ENCODE peak calls at places on chromosome 6, in eight cellular contexts. A, Q, F, P, T, M, L and O are unnamed samples.

GRCh38 chr6:44386364-44386928 is 1.1 kb upstream of the CDC5L start:
- DNase-seq in A (no peak), F (no peak), T (no peak), Q (no peak), P (no peak), M (peak), L (no peak), O (no peak)

GRCh38 chr6:28215425-28215824 is 9.7 kb upstream of the ZSCAN9 start:
- DNase-seq in Q (no peak), P (no peak), L (no peak), A (no peak), T (no peak), F (no peak), M (no peak), O (no peak)

GRCh38 chr6:148157841-148158240 is 184.8 kb upstream of the SASH1 start:
- DNase-seq in M (no peak), Q (no peak), P (no peak), A (no peak), T (no peak), L (no peak), F (no peak), O (peak)

GRCh38 chr6:21664263-21665081 is 70.9 kb downstream of the SOX4 start:
- DNase-seq in F (no peak), A (peak), T (peak), Q (peak), M (peak), P (peak), L (peak), O (no peak)

GRCh38 chr6:160883999-160884398 is 107.6 kb upstream of the MAP3K4 start:
- DNase-seq in F (no peak), A (no peak), Q (no peak), L (no peak), P (no peak), M (no peak), T (no peak), O (no peak)

GRCh38 chr6:166615059-166615770 is 11.8 kb downstream of the RPS6KA2 start:
- DNase-seq in L (no peak), F (no peak), Q (no peak), M (no peak), T (no peak), P (no peak), A (no peak), O (no peak)

GRCh38 chr6:9116026-9116425 is 680.7 kb upstream of the SLC35B3 start:
- DNase-seq in Q (no peak), L (peak), M (no peak), T (no peak), F (no peak), P (no peak), A (no peak), O (no peak)

GRCh38 chr6:51513891-51514290 is 573.5 kb downstream of the PKHD1 start:
- DNase-seq in L (no peak), Q (no peak), T (no peak), P (no peak), F (peak), A (no peak), M (no peak), O (peak)

GRCh38 chr6:154821099-154821498 is 87.9 kb downstream of the SCAF8 start:
- DNase-seq in T (no peak), A (no peak), L (no peak), Q (no peak), F (no peak), M (no peak), P (no peak), O (no peak)

GRCh38 chr6:11096109-11096508 is 2.5 kb downstream of the SMIM13 start:
- DNase-seq in Q (no peak), F (no peak), P (no peak), A (no peak), L (peak), T (no peak), M (no peak), O (peak)

GRCh38 chr6:144894240-144894639 is 609.1 kb downstream of the UTRN start:
- DNase-seq in L (no peak), F (no peak), P (no peak), A (no peak), M (no peak), Q (no peak), T (no peak), O (no peak)

GRCh38 chr6:149234051-149234962 is 83.2 kb upstream of the TAB2 start:
- DNase-seq in F (peak), Q (peak), A (no peak), L (peak), P (no peak), T (no peak), M (no peak), O (peak)

GRCh38 chr6:57013501-57013900 is 33.0 kb upstream of the KIAA1586 start:
- DNase-seq in F (peak), M (no peak), A (no peak), P (no peak), L (peak), T (no peak), Q (no peak), O (peak)

GRCh38 chr6:127290391-127290963 is 23.8 kb downstream of the RNF146 start:
- DNase-seq in A (no peak), P (no peak), L (no peak), F (no peak), Q (no peak), T (no peak), M (no peak), O (no peak)

GRCh38 chr6:139373154-139373927 is 1.1 kb downstream of the CITED2 start:
- DNase-seq in T (peak), P (peak), A (peak), F (peak), M (peak), Q (peak), L (peak), O (no peak)

GRCh38 chr6:7106752-7107577 is 796 bp upstream of the RREB1 start:
- DNase-seq in A (peak), F (no peak), M (peak), Q (peak), P (no peak), T (peak), L (no peak), O (no peak)

GRCh38 chr6:35258858-35259193 is 709 bp upstream of the ZNF76 start:
- DNase-seq in T (peak), Q (no peak), A (no peak), P (peak), L (peak), F (no peak), M (no peak), O (peak)

GRCh38 chr6:32109114-32109764 is at the start of gene TNXB:
- DNase-seq in P (no peak), Q (no peak), F (no peak), L (no peak), M (peak), A (no peak), T (no peak), O (no peak)

GRCh38 chr6:169592558-169592957 is 109.3 kb downstream of the WDR27 start:
- DNase-seq in Q (no peak), L (peak), P (no peak), A (no peak), T (no peak), M (no peak), F (no peak), O (peak)

GRCh38 chr6:165822501-165822900 is 159.5 kb upstream of the PDE10A start:
- DNase-seq in F (no peak), Q (no peak), L (no peak), P (no peak), M (no peak), A (no peak), T (no peak), O (no peak)

GRCh38 chr6:14530385-14530784 is 412.8 kb downstream of the CD83 start:
- DNase-seq in F (no peak), P (no peak), Q (no peak), M (no peak), L (no peak), T (no peak), A (no peak), O (no peak)

GRCh38 chr6:108739496-108740330 is 108.5 kb upstream of the ARMC2 start:
- DNase-seq in P (no peak), F (no peak), Q (no peak), M (no peak), A (no peak), L (no peak), T (no peak), O (no peak)